ENCODE peak calls at places on chromosomes 11 and 22, in five cellular contexts. One of them, this sample, is unnamed.

GRCh38 chr22:21642584-21643448 is 714 bp downstream of the SDF2L1 start:
- DNase-seq in pancreas: peak; percentile 50
- DNase-seq in CD8-positive, alpha-beta memory T cell: peak; percentile 52
- DNase-seq in choroid plexus epithelial cell: peak; percentile 65
- DNase-seq in fibroblast of mammary gland: peak; percentile 43
- DNase-seq in this sample: no peak

GRCh38 chr11:7555067-7555699 is 41.4 kb downstream of the PPFIBP2 start:
- DNase-seq in fibroblast of mammary gland: peak; percentile 42
- DNase-seq in choroid plexus epithelial cell: no peak
- DNase-seq in pancreas: peak; percentile 56
- DNase-seq in CD8-positive, alpha-beta memory T cell: no peak
- DNase-seq in this sample: peak; percentile 69

GRCh38 chr11:75547617-75548054 is 14.4 kb upstream of the SERPINH1 start:
- DNase-seq in CD8-positive, alpha-beta memory T cell: no peak
- DNase-seq in choroid plexus epithelial cell: peak; percentile 82
- DNase-seq in fibroblast of mammary gland: peak; percentile 68
- DNase-seq in pancreas: peak; percentile 36
- DNase-seq in this sample: peak; percentile 40

GRCh38 chr11:86403458-86403857 is 28.8 kb downstream of the CCDC81 start:
- DNase-seq in fibroblast of mammary gland: no peak
- DNase-seq in pancreas: no peak
- DNase-seq in choroid plexus epithelial cell: no peak
- DNase-seq in CD8-positive, alpha-beta memory T cell: no peak
- DNase-seq in this sample: no peak

GRCh38 chr11:102138677-102139076 is 28.4 kb downstream of the YAP1 start:
- DNase-seq in pancreas: no peak
- DNase-seq in choroid plexus epithelial cell: peak; percentile 65
- DNase-seq in fibroblast of mammary gland: peak; percentile 89
- DNase-seq in CD8-positive, alpha-beta memory T cell: no peak
- DNase-seq in this sample: no peak

GRCh38 chr11:134282121-134283045 is 6.2 kb downstream of the GLB1L3 start:
- DNase-seq in choroid plexus epithelial cell: no peak
- DNase-seq in CD8-positive, alpha-beta memory T cell: no peak
- DNase-seq in pancreas: no peak
- DNase-seq in fibroblast of mammary gland: no peak
- DNase-seq in this sample: no peak

GRCh38 chr11:7890417-7891179 is 40.5 kb downstream of the OR10A6 start:
- DNase-seq in pancreas: no peak
- DNase-seq in CD8-positive, alpha-beta memory T cell: no peak
- DNase-seq in fibroblast of mammary gland: peak; percentile 15
- DNase-seq in choroid plexus epithelial cell: no peak
- DNase-seq in this sample: no peak

GRCh38 chr11:67300756-67301312 is 2.5 kb upstream of the SSH3 start:
- DNase-seq in choroid plexus epithelial cell: no peak
- DNase-seq in CD8-positive, alpha-beta memory T cell: no peak
- DNase-seq in pancreas: peak; percentile 6
- DNase-seq in fibroblast of mammary gland: no peak
- DNase-seq in this sample: no peak

GRCh38 chr22:27654536-27655445 is 146.8 kb downstream of the MN1 start:
- DNase-seq in pancreas: no peak
- DNase-seq in choroid plexus epithelial cell: no peak
- DNase-seq in CD8-positive, alpha-beta memory T cell: no peak
- DNase-seq in fibroblast of mammary gland: no peak
- DNase-seq in this sample: no peak

GRCh38 chr11:14380947-14381555 is 22.1 kb upstream of the RRAS2 start:
- DNase-seq in choroid plexus epithelial cell: peak; percentile 46
- DNase-seq in pancreas: peak; percentile 69
- DNase-seq in fibroblast of mammary gland: no peak
- DNase-seq in CD8-positive, alpha-beta memory T cell: peak; percentile 48
- DNase-seq in this sample: peak; percentile 62

GRCh38 chr22:38222797-38223119 is 21.0 kb downstream of the MAFF start:
- DNase-seq in fibroblast of mammary gland: no peak
- DNase-seq in CD8-positive, alpha-beta memory T cell: no peak
- DNase-seq in choroid plexus epithelial cell: no peak
- DNase-seq in pancreas: no peak
- DNase-seq in this sample: peak; percentile 77

GRCh38 chr22:46737976-46738641 is at the start of gene CERK:
- DNase-seq in pancreas: peak; percentile 83
- DNase-seq in fibroblast of mammary gland: peak; percentile 33
- DNase-seq in choroid plexus epithelial cell: peak; percentile 69
- DNase-seq in CD8-positive, alpha-beta memory T cell: peak; percentile 63
- DNase-seq in this sample: no peak

GRCh38 chr11:112931686-112932085 is 29.5 kb upstream of the NCAM1 start:
- DNase-seq in choroid plexus epithelial cell: no peak
- DNase-seq in fibroblast of mammary gland: no peak
- DNase-seq in CD8-positive, alpha-beta memory T cell: no peak
- DNase-seq in pancreas: no peak
- DNase-seq in this sample: no peak

GRCh38 chr11:41398175-41398574 is 61.3 kb downstream of the LRRC4C start:
- DNase-seq in choroid plexus epithelial cell: no peak
- DNase-seq in CD8-positive, alpha-beta memory T cell: no peak
- DNase-seq in fibroblast of mammary gland: no peak
- DNase-seq in pancreas: no peak
- DNase-seq in this sample: no peak

GRCh38 chr11:49505231-49505630 is 296.8 kb upstream of the FOLH1 start:
- DNase-seq in CD8-positive, alpha-beta memory T cell: no peak
- DNase-seq in fibroblast of mammary gland: no peak
- DNase-seq in pancreas: no peak
- DNase-seq in choroid plexus epithelial cell: no peak
- DNase-seq in this sample: no peak

GRCh38 chr11:89267660-89268302 is 90.1 kb downstream of the TYR start:
- DNase-seq in pancreas: no peak
- DNase-seq in choroid plexus epithelial cell: no peak
- DNase-seq in fibroblast of mammary gland: no peak
- DNase-seq in CD8-positive, alpha-beta memory T cell: no peak
- DNase-seq in this sample: no peak

GRCh38 chr11:78351979-78352731 is 65.5 kb downstream of the GAB2 start:
- DNase-seq in fibroblast of mammary gland: no peak
- DNase-seq in CD8-positive, alpha-beta memory T cell: no peak
- DNase-seq in pancreas: no peak
- DNase-seq in choroid plexus epithelial cell: peak; percentile 63
- DNase-seq in this sample: no peak

GRCh38 chr22:39215430-39216142 is 29.2 kb downstream of the PDGFB start:
- DNase-seq in choroid plexus epithelial cell: no peak
- DNase-seq in fibroblast of mammary gland: no peak
- DNase-seq in CD8-positive, alpha-beta memory T cell: peak; percentile 54
- DNase-seq in pancreas: no peak
- DNase-seq in this sample: no peak

GRCh38 chr22:49871482-49871881 is 17.8 kb downstream of the ZBED4 start:
- DNase-seq in fibroblast of mammary gland: peak; percentile 24
- DNase-seq in CD8-positive, alpha-beta memory T cell: no peak
- DNase-seq in choroid plexus epithelial cell: peak; percentile 35
- DNase-seq in pancreas: no peak
- DNase-seq in this sample: no peak

GRCh38 chr11:8222820-8223512 is 40.7 kb downstream of the LMO1 start:
- DNase-seq in CD8-positive, alpha-beta memory T cell: no peak
- DNase-seq in pancreas: no peak
- DNase-seq in fibroblast of mammary gland: no peak
- DNase-seq in choroid plexus epithelial cell: no peak
- DNase-seq in this sample: no peak

GRCh38 chr11:2099523-2100316 is 39.5 kb downstream of the IGF2 start:
- DNase-seq in choroid plexus epithelial cell: no peak
- DNase-seq in CD8-positive, alpha-beta memory T cell: no peak
- DNase-seq in fibroblast of mammary gland: no peak
- DNase-seq in pancreas: peak; percentile 49
- DNase-seq in this sample: peak; percentile 63

GRCh38 chr22:47123827-47124442 is 361.5 kb downstream of the TBC1D22A start:
- DNase-seq in CD8-positive, alpha-beta memory T cell: no peak
- DNase-seq in fibroblast of mammary gland: no peak
- DNase-seq in pancreas: no peak
- DNase-seq in choroid plexus epithelial cell: no peak
- DNase-seq in this sample: no peak

GRCh38 chr11:76596652-76597051 is 73.9 kb downstream of the LRRC32 start:
- DNase-seq in choroid plexus epithelial cell: no peak
- DNase-seq in fibroblast of mammary gland: no peak
- DNase-seq in pancreas: no peak
- DNase-seq in CD8-positive, alpha-beta memory T cell: no peak
- DNase-seq in this sample: peak; percentile 35

GRCh38 chr11:85095239-85095638 is 531.9 kb downstream of the DLG2 start:
- DNase-seq in CD8-positive, alpha-beta memory T cell: no peak
- DNase-seq in pancreas: no peak
- DNase-seq in fibroblast of mammary gland: no peak
- DNase-seq in choroid plexus epithelial cell: no peak
- DNase-seq in this sample: no peak

GRCh38 chr11:32963721-32964120 is 52.0 kb upstream of the DEPDC7 start:
- DNase-seq in CD8-positive, alpha-beta memory T cell: no peak
- DNase-seq in pancreas: no peak
- DNase-seq in fibroblast of mammary gland: no peak
- DNase-seq in choroid plexus epithelial cell: no peak
- DNase-seq in this sample: no peak

GRCh38 chr22:45586651-45587405 is 84.1 kb downstream of the FBLN1 start:
- DNase-seq in choroid plexus epithelial cell: no peak
- DNase-seq in fibroblast of mammary gland: no peak
- DNase-seq in pancreas: no peak
- DNase-seq in CD8-positive, alpha-beta memory T cell: no peak
- DNase-seq in this sample: no peak

GRCh38 chr22:30238661-30239420 is 7.7 kb downstream of the LIF start:
- DNase-seq in choroid plexus epithelial cell: peak; percentile 89
- DNase-seq in CD8-positive, alpha-beta memory T cell: no peak
- DNase-seq in fibroblast of mammary gland: peak; percentile 41
- DNase-seq in pancreas: no peak
- DNase-seq in this sample: no peak

GRCh38 chr11:1171223-1171984 is 13.7 kb downstream of the MUC5AC start:
- DNase-seq in pancreas: no peak
- DNase-seq in CD8-positive, alpha-beta memory T cell: no peak
- DNase-seq in choroid plexus epithelial cell: no peak
- DNase-seq in fibroblast of mammary gland: no peak
- DNase-seq in this sample: no peak

GRCh38 chr22:17198188-17199130 is 20.8 kb downstream of the ADA2 start:
- DNase-seq in choroid plexus epithelial cell: peak; percentile 23
- DNase-seq in CD8-positive, alpha-beta memory T cell: no peak
- DNase-seq in fibroblast of mammary gland: peak; percentile 9
- DNase-seq in pancreas: peak; percentile 9
- DNase-seq in this sample: no peak
- H3K4me3 ChIP-seq in choroid plexus epithelial cell: peak overlapping the region; percentile 58
- H3K4me3 ChIP-seq in CD8-positive, alpha-beta memory T cell: no peak overlapping the region
- H3K4me3 ChIP-seq in fibroblast of mammary gland: peak overlapping the region; percentile 50
- H3K4me3 ChIP-seq in pancreas: no peak overlapping the region
- H3K4me3 ChIP-seq in this sample: peak overlapping the region; percentile 36

DNA sequence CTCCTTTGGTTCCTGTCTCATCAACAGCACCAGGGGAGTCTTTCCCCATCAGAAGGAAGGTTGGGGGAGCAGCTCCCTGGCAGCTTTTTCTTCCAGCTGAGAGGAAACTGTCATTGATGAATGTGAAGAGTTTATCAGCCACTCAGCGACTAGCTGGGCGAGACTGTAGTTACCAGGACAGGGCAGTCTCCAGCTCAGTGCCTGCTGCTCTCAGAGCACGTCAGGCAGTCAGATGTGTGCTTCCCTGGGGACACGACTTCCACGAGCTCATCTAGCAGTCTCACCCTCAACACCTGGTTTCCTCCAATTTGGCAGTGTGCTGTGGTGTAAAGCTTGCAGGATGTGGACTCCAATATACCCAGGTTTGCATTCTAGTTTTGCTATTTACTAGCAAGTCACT is 12.5 kb upstream of the C1QTNF4 start:
- DNase-seq in choroid plexus epithelial cell: peak; percentile 70
- DNase-seq in pancreas: no peak
- DNase-seq in CD8-positive, alpha-beta memory T cell: no peak
- DNase-seq in fibroblast of mammary gland: peak; percentile 89
- DNase-seq in this sample: no peak
- H3K4me3 ChIP-seq in choroid plexus epithelial cell: no peak overlapping the region
- H3K4me3 ChIP-seq in pancreas: no peak overlapping the region
- H3K4me3 ChIP-seq in CD8-positive, alpha-beta memory T cell: no peak overlapping the region
- H3K4me3 ChIP-seq in fibroblast of mammary gland: no peak overlapping the region
- H3K4me3 ChIP-seq in this sample: no peak overlapping the region

GRCh38 chr22:26648761-26649363 is 8.5 kb upstream of the MIAT start:
- DNase-seq in pancreas: no peak
- DNase-seq in choroid plexus epithelial cell: no peak
- DNase-seq in CD8-positive, alpha-beta memory T cell: peak; percentile 24
- DNase-seq in fibroblast of mammary gland: no peak
- DNase-seq in this sample: no peak

GRCh38 chr22:26643368-26644100 is 13.9 kb upstream of the MIAT start:
- DNase-seq in CD8-positive, alpha-beta memory T cell: peak; percentile 48
- DNase-seq in pancreas: no peak
- DNase-seq in choroid plexus epithelial cell: no peak
- DNase-seq in fibroblast of mammary gland: no peak
- DNase-seq in this sample: no peak

GRCh38 chr22:26642465-26643367 is 14.7 kb upstream of the MIAT start:
- DNase-seq in choroid plexus epithelial cell: peak; percentile 26
- DNase-seq in CD8-positive, alpha-beta memory T cell: peak; percentile 74
- DNase-seq in fibroblast of mammary gland: no peak
- DNase-seq in pancreas: no peak
- DNase-seq in this sample: no peak

GRCh38 chr22:26648011-26648497 is 9.3 kb upstream of the MIAT start:
- DNase-seq in fibroblast of mammary gland: no peak
- DNase-seq in pancreas: no peak
- DNase-seq in choroid plexus epithelial cell: no peak
- DNase-seq in CD8-positive, alpha-beta memory T cell: peak; percentile 44
- DNase-seq in this sample: no peak

GRCh38 chr22:26646158-26646557 is 11.2 kb upstream of the MIAT start:
- DNase-seq in fibroblast of mammary gland: peak; percentile 29
- DNase-seq in choroid plexus epithelial cell: peak; percentile 47
- DNase-seq in CD8-positive, alpha-beta memory T cell: no peak
- DNase-seq in pancreas: no peak
- DNase-seq in this sample: no peak
- H3K4me3 ChIP-seq in fibroblast of mammary gland: no peak overlapping the region
- H3K4me3 ChIP-seq in choroid plexus epithelial cell: no peak overlapping the region
- H3K4me3 ChIP-seq in CD8-positive, alpha-beta memory T cell: no peak overlapping the region
- H3K4me3 ChIP-seq in pancreas: no peak overlapping the region
- H3K4me3 ChIP-seq in this sample: no peak overlapping the region

GRCh38 chr11:5420993-5421392 is 918 bp upstream of the OR51Q1 start:
- DNase-seq in fibroblast of mammary gland: no peak
- DNase-seq in CD8-positive, alpha-beta memory T cell: no peak
- DNase-seq in choroid plexus epithelial cell: no peak
- DNase-seq in pancreas: no peak
- DNase-seq in this sample: no peak

GRCh38 chr11:5423131-5423530 is 1.2 kb downstream of the OR51Q1 start:
- DNase-seq in CD8-positive, alpha-beta memory T cell: no peak
- DNase-seq in choroid plexus epithelial cell: no peak
- DNase-seq in pancreas: no peak
- DNase-seq in fibroblast of mammary gland: no peak
- DNase-seq in this sample: no peak

GRCh38 chr11:5421811-5422210 is at the start of gene OR51Q1:
- DNase-seq in pancreas: no peak
- DNase-seq in choroid plexus epithelial cell: no peak
- DNase-seq in CD8-positive, alpha-beta memory T cell: no peak
- DNase-seq in fibroblast of mammary gland: no peak
- DNase-seq in this sample: no peak
- H3K4me3 ChIP-seq in pancreas: no peak within 1 kb of the TSS
- H3K4me3 ChIP-seq in choroid plexus epithelial cell: no peak within 1 kb of the TSS
- H3K4me3 ChIP-seq in CD8-positive, alpha-beta memory T cell: no peak within 1 kb of the TSS
- H3K4me3 ChIP-seq in fibroblast of mammary gland: no peak within 1 kb of the TSS
- H3K4me3 ChIP-seq in this sample: no peak within 1 kb of the TSS

GRCh38 chr11:44307340-44308099 is 2.4 kb downstream of the ALX4 start:
- DNase-seq in CD8-positive, alpha-beta memory T cell: no peak
- DNase-seq in choroid plexus epithelial cell: no peak
- DNase-seq in fibroblast of mammary gland: no peak
- DNase-seq in pancreas: no peak
- DNase-seq in this sample: no peak

GRCh38 chr11:44308923-44309482 is 936 bp downstream of the ALX4 start:
- DNase-seq in pancreas: no peak
- DNase-seq in fibroblast of mammary gland: no peak
- DNase-seq in choroid plexus epithelial cell: no peak
- DNase-seq in CD8-positive, alpha-beta memory T cell: no peak
- DNase-seq in this sample: no peak

GRCh38 chr11:44309483-44310197 is at the start of gene ALX4:
- DNase-seq in CD8-positive, alpha-beta memory T cell: no peak
- DNase-seq in pancreas: no peak
- DNase-seq in fibroblast of mammary gland: no peak
- DNase-seq in choroid plexus epithelial cell: no peak
- DNase-seq in this sample: no peak

GRCh38 chr11:44306469-44307244 is 3.3 kb downstream of the ALX4 start:
- DNase-seq in fibroblast of mammary gland: no peak
- DNase-seq in choroid plexus epithelial cell: no peak
- DNase-seq in CD8-positive, alpha-beta memory T cell: no peak
- DNase-seq in pancreas: no peak
- DNase-seq in this sample: no peak

GRCh38 chr11:44308256-44308922 is 1.6 kb downstream of the ALX4 start:
- DNase-seq in CD8-positive, alpha-beta memory T cell: no peak
- DNase-seq in fibroblast of mammary gland: no peak
- DNase-seq in pancreas: no peak
- DNase-seq in choroid plexus epithelial cell: no peak
- DNase-seq in this sample: no peak
- H3K4me3 ChIP-seq in CD8-positive, alpha-beta memory T cell: no peak overlapping the region
- H3K4me3 ChIP-seq in fibroblast of mammary gland: no peak overlapping the region
- H3K4me3 ChIP-seq in pancreas: no peak overlapping the region
- H3K4me3 ChIP-seq in choroid plexus epithelial cell: no peak overlapping the region
- H3K4me3 ChIP-seq in this sample: no peak overlapping the region